ENCODE peak calls at places on chromosomes 6 and 20, in seven cellular contexts. One of them, this sample, is unnamed.

GRCh38 chr6:38673397-38674165 is 29.4 kb downstream of the GLO1 start:
- DNase-seq in DND-41: no peak
- DNase-seq in Caco-2: no peak
- DNase-seq in endodermal cell: peak; percentile 61
- DNase-seq in transverse colon: no peak
- DNase-seq in CD8-positive, alpha-beta T cell: no peak
- DNase-seq in body of pancreas: no peak
- DNase-seq in this sample: no peak

GRCh38 chr20:23034721-23035671 is at the start of gene SSTR4:
- DNase-seq in DND-41: no peak
- DNase-seq in Caco-2: no peak
- DNase-seq in endodermal cell: peak; percentile 61
- DNase-seq in transverse colon: no peak
- DNase-seq in CD8-positive, alpha-beta T cell: no peak
- DNase-seq in body of pancreas: no peak
- DNase-seq in this sample: no peak

GRCh38 chr6:29705389-29706231 is 17.6 kb upstream of the HLA-F start:
- DNase-seq in DND-41: peak; percentile 21
- DNase-seq in Caco-2: no peak
- DNase-seq in endodermal cell: peak; percentile 76
- DNase-seq in transverse colon: no peak
- DNase-seq in CD8-positive, alpha-beta T cell: no peak
- DNase-seq in body of pancreas: peak; percentile 48
- DNase-seq in this sample: no peak

GRCh38 chr6:48928937-48929336 is 534.1 kb downstream of the MMUT start:
- DNase-seq in DND-41: no peak
- DNase-seq in Caco-2: no peak
- DNase-seq in endodermal cell: no peak
- DNase-seq in transverse colon: no peak
- DNase-seq in CD8-positive, alpha-beta T cell: no peak
- DNase-seq in body of pancreas: no peak
- DNase-seq in this sample: no peak

GRCh38 chr6:54899986-54900385 is 53.4 kb downstream of the FAM83B start:
- DNase-seq in DND-41: no peak
- DNase-seq in Caco-2: no peak
- DNase-seq in endodermal cell: no peak
- DNase-seq in transverse colon: no peak
- DNase-seq in CD8-positive, alpha-beta T cell: no peak
- DNase-seq in body of pancreas: no peak
- DNase-seq in this sample: no peak

GRCh38 chr6:40962241-40962640 is 76.8 kb downstream of the UNC5CL start:
- DNase-seq in DND-41: peak; percentile 68
- DNase-seq in Caco-2: no peak
- DNase-seq in endodermal cell: no peak
- DNase-seq in transverse colon: no peak
- DNase-seq in CD8-positive, alpha-beta T cell: no peak
- DNase-seq in body of pancreas: no peak
- DNase-seq in this sample: no peak

GRCh38 chr20:49245921-49246740 is 26.9 kb downstream of the DDX27 start:
- DNase-seq in DND-41: peak; percentile 38
- DNase-seq in Caco-2: no peak
- DNase-seq in endodermal cell: peak; percentile 72
- DNase-seq in transverse colon: no peak
- DNase-seq in CD8-positive, alpha-beta T cell: no peak
- DNase-seq in body of pancreas: no peak
- DNase-seq in this sample: no peak

GRCh38 chr6:15881150-15881549 is 218.3 kb upstream of the DTNBP1 start:
- DNase-seq in DND-41: no peak
- DNase-seq in Caco-2: no peak
- DNase-seq in endodermal cell: no peak
- DNase-seq in transverse colon: no peak
- DNase-seq in CD8-positive, alpha-beta T cell: no peak
- DNase-seq in body of pancreas: no peak
- DNase-seq in this sample: peak; percentile 48

GRCh38 chr20:4227085-4227821 is 211.9 kb upstream of the RNF24 start:
- DNase-seq in DND-41: peak; percentile 24
- DNase-seq in Caco-2: no peak
- DNase-seq in endodermal cell: peak; percentile 83
- DNase-seq in transverse colon: no peak
- DNase-seq in CD8-positive, alpha-beta T cell: no peak
- DNase-seq in body of pancreas: no peak
- DNase-seq in this sample: no peak

GRCh38 chr20:48189177-48189576 is 403.9 kb upstream of the SULF2 start:
- DNase-seq in DND-41: peak; percentile 12
- DNase-seq in Caco-2: peak; percentile 67
- DNase-seq in endodermal cell: peak; percentile 69
- DNase-seq in transverse colon: no peak
- DNase-seq in CD8-positive, alpha-beta T cell: no peak
- DNase-seq in body of pancreas: no peak
- DNase-seq in this sample: no peak

GRCh38 chr20:25278636-25279361 is 30.9 kb downstream of the PYGB start:
- DNase-seq in DND-41: no peak
- DNase-seq in Caco-2: peak; percentile 29
- DNase-seq in endodermal cell: no peak
- DNase-seq in transverse colon: peak; percentile 6
- DNase-seq in CD8-positive, alpha-beta T cell: no peak
- DNase-seq in body of pancreas: peak; percentile 8
- DNase-seq in this sample: peak; percentile 59

GRCh38 chr6:31901415-31901952 is 402 bp downstream of the ZBTB12 start:
- DNase-seq in DND-41: peak; percentile 70
- DNase-seq in Caco-2: peak; percentile 64
- DNase-seq in endodermal cell: peak; percentile 50
- DNase-seq in transverse colon: peak; percentile 68
- DNase-seq in CD8-positive, alpha-beta T cell: peak; percentile 56
- DNase-seq in body of pancreas: peak; percentile 67
- DNase-seq in this sample: peak; percentile 60

GRCh38 chr6:41730531-41731436 is 4.6 kb downstream of the TFEB start:
- DNase-seq in DND-41: no peak
- DNase-seq in Caco-2: no peak
- DNase-seq in endodermal cell: no peak
- DNase-seq in transverse colon: no peak
- DNase-seq in CD8-positive, alpha-beta T cell: no peak
- DNase-seq in body of pancreas: no peak
- DNase-seq in this sample: no peak

GRCh38 chr20:49594143-49594928 is 26.4 kb upstream of the PTGIS start:
- DNase-seq in DND-41: peak; percentile 88
- DNase-seq in Caco-2: no peak
- DNase-seq in endodermal cell: no peak
- DNase-seq in transverse colon: peak; percentile 28
- DNase-seq in CD8-positive, alpha-beta T cell: no peak
- DNase-seq in body of pancreas: no peak
- DNase-seq in this sample: peak; percentile 90

GRCh38 chr20:48794360-48794759 is 33.4 kb downstream of the PREX1 start:
- DNase-seq in DND-41: no peak
- DNase-seq in Caco-2: no peak
- DNase-seq in endodermal cell: peak; percentile 63
- DNase-seq in transverse colon: no peak
- DNase-seq in CD8-positive, alpha-beta T cell: no peak
- DNase-seq in body of pancreas: no peak
- DNase-seq in this sample: no peak

GRCh38 chr6:132289761-132290160 is 111.5 kb downstream of the MOXD1 start:
- DNase-seq in DND-41: no peak
- DNase-seq in Caco-2: no peak
- DNase-seq in endodermal cell: no peak
- DNase-seq in transverse colon: no peak
- DNase-seq in CD8-positive, alpha-beta T cell: no peak
- DNase-seq in body of pancreas: no peak
- DNase-seq in this sample: no peak

GRCh38 chr6:149337330-149337729 is 19.8 kb downstream of the TAB2 start:
- DNase-seq in DND-41: no peak
- DNase-seq in Caco-2: no peak
- DNase-seq in endodermal cell: no peak
- DNase-seq in transverse colon: no peak
- DNase-seq in CD8-positive, alpha-beta T cell: no peak
- DNase-seq in body of pancreas: no peak
- DNase-seq in this sample: no peak

GRCh38 chr6:149335924-149336323 is 18.4 kb downstream of the TAB2 start:
- DNase-seq in DND-41: no peak
- DNase-seq in Caco-2: no peak
- DNase-seq in endodermal cell: no peak
- DNase-seq in transverse colon: no peak
- DNase-seq in CD8-positive, alpha-beta T cell: no peak
- DNase-seq in body of pancreas: no peak
- DNase-seq in this sample: no peak

GRCh38 chr6:149334201-149334600 is 16.7 kb downstream of the TAB2 start:
- DNase-seq in DND-41: no peak
- DNase-seq in Caco-2: no peak
- DNase-seq in endodermal cell: no peak
- DNase-seq in transverse colon: no peak
- DNase-seq in CD8-positive, alpha-beta T cell: no peak
- DNase-seq in body of pancreas: no peak
- DNase-seq in this sample: no peak

GRCh38 chr6:149334682-149335160 is 17.2 kb downstream of the TAB2 start:
- DNase-seq in DND-41: no peak
- DNase-seq in Caco-2: no peak
- DNase-seq in endodermal cell: no peak
- DNase-seq in transverse colon: no peak
- DNase-seq in CD8-positive, alpha-beta T cell: no peak
- DNase-seq in body of pancreas: no peak
- DNase-seq in this sample: peak; percentile 51

DNA sequence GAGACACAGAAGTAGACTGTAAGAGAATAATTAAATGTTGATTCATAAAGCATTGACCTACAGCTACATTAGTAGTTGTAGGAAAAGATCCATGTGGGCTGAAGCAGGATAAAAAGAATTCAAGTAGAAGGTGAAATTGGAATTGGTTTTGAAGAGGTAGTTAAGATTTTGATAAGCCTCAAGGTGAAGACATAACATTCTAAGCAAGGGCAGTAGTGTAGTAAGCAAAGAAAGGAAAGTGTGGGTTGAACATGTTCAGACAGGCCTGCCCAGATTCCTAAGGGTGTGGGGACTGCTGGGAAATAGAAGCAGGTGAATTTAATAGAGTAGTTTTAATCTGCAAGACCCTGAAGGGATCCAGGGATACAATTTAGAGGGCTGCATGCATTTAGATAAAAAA is 19.0 kb downstream of the TAB2 start:
- DNase-seq in DND-41: peak; percentile 32
- DNase-seq in Caco-2: no peak
- DNase-seq in endodermal cell: no peak
- DNase-seq in transverse colon: no peak
- DNase-seq in CD8-positive, alpha-beta T cell: no peak
- DNase-seq in body of pancreas: no peak
- DNase-seq in this sample: no peak
- H3K4me1 ChIP-seq in DND-41: peaks cover 42% of the 10 kb centered on the region
- H3K4me1 ChIP-seq in Caco-2: peaks cover 27% of the 10 kb centered on the region
- H3K4me1 ChIP-seq in endodermal cell: peaks cover 8% of the 10 kb centered on the region
- H3K4me1 ChIP-seq in transverse colon: peaks cover 48% of the 10 kb centered on the region
- H3K4me1 ChIP-seq in CD8-positive, alpha-beta T cell: peaks cover 64% of the 10 kb centered on the region
- H3K4me1 ChIP-seq in body of pancreas: peaks cover 63% of the 10 kb centered on the region
- H3K4me1 ChIP-seq in this sample: peaks cover 24% of the 10 kb centered on the region

GRCh38 chr20:5785146-5785545 is 34.9 kb downstream of the SHLD1 start:
- DNase-seq in DND-41: no peak
- DNase-seq in Caco-2: no peak
- DNase-seq in endodermal cell: no peak
- DNase-seq in transverse colon: no peak
- DNase-seq in CD8-positive, alpha-beta T cell: no peak
- DNase-seq in body of pancreas: no peak
- DNase-seq in this sample: no peak

GRCh38 chr20:5789827-5790226 is 39.6 kb downstream of the SHLD1 start:
- DNase-seq in DND-41: no peak
- DNase-seq in Caco-2: no peak
- DNase-seq in endodermal cell: peak; percentile 52
- DNase-seq in transverse colon: no peak
- DNase-seq in CD8-positive, alpha-beta T cell: no peak
- DNase-seq in body of pancreas: no peak
- DNase-seq in this sample: no peak

GRCh38 chr20:5788385-5788895 is 38.2 kb downstream of the SHLD1 start:
- DNase-seq in DND-41: peak; percentile 80
- DNase-seq in Caco-2: peak; percentile 82
- DNase-seq in endodermal cell: peak; percentile 89
- DNase-seq in transverse colon: peak; percentile 80
- DNase-seq in CD8-positive, alpha-beta T cell: peak; percentile 58
- DNase-seq in body of pancreas: peak; percentile 81
- DNase-seq in this sample: peak; percentile 86

GRCh38 chr20:5784735-5785134 is 34.5 kb downstream of the SHLD1 start:
- DNase-seq in DND-41: no peak
- DNase-seq in Caco-2: peak; percentile 63
- DNase-seq in endodermal cell: no peak
- DNase-seq in transverse colon: peak; percentile 36
- DNase-seq in CD8-positive, alpha-beta T cell: no peak
- DNase-seq in body of pancreas: peak; percentile 76
- DNase-seq in this sample: no peak

DNA sequence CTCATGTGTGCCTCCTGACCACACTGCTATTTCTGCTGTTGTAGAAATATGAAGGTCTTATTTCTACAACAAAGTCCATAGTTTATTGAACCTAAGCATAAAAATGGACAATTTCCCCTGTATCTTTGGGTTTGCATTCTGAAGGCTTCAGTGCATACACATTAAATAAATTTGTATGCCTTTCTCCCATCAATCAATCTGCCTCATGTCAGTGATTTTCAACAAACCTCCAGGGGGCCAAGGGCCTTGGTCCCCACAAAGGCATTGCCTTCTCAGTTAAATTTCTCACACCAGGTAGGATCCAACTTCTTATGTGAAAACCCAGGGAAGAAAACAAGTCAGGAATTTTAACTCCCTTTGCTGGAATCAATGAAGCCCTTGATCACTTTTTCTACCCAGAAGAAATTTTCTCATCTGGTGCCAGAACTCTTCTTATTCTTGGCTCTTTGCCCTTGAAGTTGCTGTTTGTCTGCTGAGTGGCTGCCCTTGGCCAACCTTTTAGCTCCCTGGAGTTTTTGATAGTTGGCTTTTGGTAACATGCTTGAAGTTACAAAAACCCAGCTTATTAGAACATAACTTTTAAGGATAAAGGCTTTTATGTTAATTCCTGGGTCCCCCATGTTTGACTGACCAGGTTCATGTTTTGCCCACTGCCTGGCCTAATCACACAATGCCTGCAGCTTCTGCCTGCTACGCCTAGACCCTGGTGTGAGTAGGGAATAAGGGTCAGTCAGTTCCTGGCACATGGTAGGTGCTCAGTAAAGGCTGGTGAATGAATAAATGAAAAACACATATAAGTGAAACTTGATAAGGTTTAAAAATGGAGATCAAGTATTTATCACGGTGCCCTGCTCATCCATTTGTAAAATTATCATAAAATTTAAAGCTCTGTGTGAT is 37.0 kb downstream of the SHLD1 start:
- DNase-seq in DND-41: no peak
- DNase-seq in Caco-2: no peak
- DNase-seq in endodermal cell: no peak
- DNase-seq in transverse colon: no peak
- DNase-seq in CD8-positive, alpha-beta T cell: no peak
- DNase-seq in body of pancreas: peak; percentile 38
- DNase-seq in this sample: no peak
- TF ChIP-seq CTCF in DND-41: no peak
- TF ChIP-seq CTCF in Caco-2: no peak
- TF ChIP-seq CTCF in endodermal cell: peak; percentile 33
- TF ChIP-seq CTCF in transverse colon: no peak
- TF ChIP-seq CTCF in CD8-positive, alpha-beta T cell: no peak
- TF ChIP-seq CTCF in body of pancreas: no peak
- TF ChIP-seq CTCF in this sample: no peak

GRCh38 chr6:33593414-33593727 is 13.3 kb upstream of the BAK1 start:
- DNase-seq in DND-41: no peak
- DNase-seq in Caco-2: no peak
- DNase-seq in endodermal cell: no peak
- DNase-seq in transverse colon: no peak
- DNase-seq in CD8-positive, alpha-beta T cell: no peak
- DNase-seq in body of pancreas: no peak
- DNase-seq in this sample: no peak
- H3K4me1 ChIP-seq in DND-41: no peaks in the 10 kb centered on the region
- H3K4me1 ChIP-seq in Caco-2: peaks cover 24% of the 10 kb centered on the region
- H3K4me1 ChIP-seq in endodermal cell: peaks cover 12% of the 10 kb centered on the region
- H3K4me1 ChIP-seq in transverse colon: peaks cover 31% of the 10 kb centered on the region
- H3K4me1 ChIP-seq in CD8-positive, alpha-beta T cell: peaks cover 17% of the 10 kb centered on the region
- H3K4me1 ChIP-seq in body of pancreas: peaks cover 29% of the 10 kb centered on the region
- H3K4me1 ChIP-seq in this sample: no peaks in the 10 kb centered on the region

GRCh38 chr6:90610291-90610670 is 23.4 kb upstream of the MAP3K7 start:
- DNase-seq in DND-41: no peak
- DNase-seq in Caco-2: no peak
- DNase-seq in endodermal cell: peak; percentile 63
- DNase-seq in transverse colon: no peak
- DNase-seq in CD8-positive, alpha-beta T cell: no peak
- DNase-seq in body of pancreas: no peak
- DNase-seq in this sample: no peak
- TF ChIP-seq CTCF in DND-41: no peak
- TF ChIP-seq CTCF in Caco-2: no peak
- TF ChIP-seq CTCF in endodermal cell: no peak
- TF ChIP-seq CTCF in transverse colon: no peak
- TF ChIP-seq CTCF in CD8-positive, alpha-beta T cell: no peak
- TF ChIP-seq CTCF in body of pancreas: no peak
- TF ChIP-seq CTCF in this sample: no peak

This sample was measured in tibial artery.